ENCODE peak calls at places on chromosomes 1 and 21, in six cellular contexts. One of them, this sample, is unnamed.

GRCh38 chr1:2882968-2883696 is 81.6 kb upstream of the TTC34 start:
- DNase-seq in cardiac muscle cell: no peak
- DNase-seq in tibial artery: no peak
- DNase-seq in NCI-H1092 treated with DMSO at 0.1 percent for 48 hours: no peak
- DNase-seq in NCI-H526 treated with DMSO at 0.1 percent for 48 hours: no peak
- DNase-seq in A673: no peak
- DNase-seq in this sample: no peak

GRCh38 chr1:53073899-53074311 is 11.9 kb downstream of the PODN start:
- DNase-seq in cardiac muscle cell: no peak
- DNase-seq in tibial artery: peak; percentile 64
- DNase-seq in NCI-H1092 treated with DMSO at 0.1 percent for 48 hours: no peak
- DNase-seq in NCI-H526 treated with DMSO at 0.1 percent for 48 hours: no peak
- DNase-seq in A673: no peak
- DNase-seq in this sample: no peak

GRCh38 chr1:110068646-110069301 is 1.7 kb downstream of the ALX3 start:
- DNase-seq in cardiac muscle cell: peak; percentile 32
- DNase-seq in tibial artery: no peak
- DNase-seq in NCI-H1092 treated with DMSO at 0.1 percent for 48 hours: no peak
- DNase-seq in NCI-H526 treated with DMSO at 0.1 percent for 48 hours: no peak
- DNase-seq in A673: no peak
- DNase-seq in this sample: no peak

GRCh38 chr1:178344513-178345077 is 152.2 kb downstream of the CLEC20A start:
- DNase-seq in cardiac muscle cell: peak; percentile 69
- DNase-seq in tibial artery: no peak
- DNase-seq in NCI-H1092 treated with DMSO at 0.1 percent for 48 hours: no peak
- DNase-seq in NCI-H526 treated with DMSO at 0.1 percent for 48 hours: no peak
- DNase-seq in A673: peak; percentile 45
- DNase-seq in this sample: peak; percentile 93

GRCh38 chr1:246591047-246591446 is 24.8 kb downstream of the CNST start:
- DNase-seq in cardiac muscle cell: no peak
- DNase-seq in tibial artery: no peak
- DNase-seq in NCI-H1092 treated with DMSO at 0.1 percent for 48 hours: no peak
- DNase-seq in NCI-H526 treated with DMSO at 0.1 percent for 48 hours: no peak
- DNase-seq in A673: no peak
- DNase-seq in this sample: no peak

GRCh38 chr1:238914346-238914745 is 472.0 kb upstream of the CHRM3 start:
- DNase-seq in cardiac muscle cell: no peak
- DNase-seq in tibial artery: no peak
- DNase-seq in NCI-H1092 treated with DMSO at 0.1 percent for 48 hours: no peak
- DNase-seq in NCI-H526 treated with DMSO at 0.1 percent for 48 hours: no peak
- DNase-seq in A673: no peak
- DNase-seq in this sample: no peak

GRCh38 chr1:196115641-196116040 is 492.6 kb downstream of the KCNT2 start:
- DNase-seq in cardiac muscle cell: peak; percentile 40
- DNase-seq in tibial artery: peak; percentile 85
- DNase-seq in NCI-H1092 treated with DMSO at 0.1 percent for 48 hours: no peak
- DNase-seq in NCI-H526 treated with DMSO at 0.1 percent for 48 hours: no peak
- DNase-seq in A673: peak; percentile 3
- DNase-seq in this sample: peak; percentile 91

GRCh38 chr1:119327436-119328155 is 41.0 kb upstream of the HAO2 start:
- DNase-seq in cardiac muscle cell: peak; percentile 64
- DNase-seq in tibial artery: no peak
- DNase-seq in NCI-H1092 treated with DMSO at 0.1 percent for 48 hours: peak; percentile 62
- DNase-seq in NCI-H526 treated with DMSO at 0.1 percent for 48 hours: peak; percentile 82
- DNase-seq in A673: peak; percentile 17
- DNase-seq in this sample: peak; percentile 18

GRCh38 chr1:174743654-174744561 is 255.8 kb upstream of the CACYBP start:
- DNase-seq in cardiac muscle cell: peak; percentile 53
- DNase-seq in tibial artery: no peak
- DNase-seq in NCI-H1092 treated with DMSO at 0.1 percent for 48 hours: peak; percentile 72
- DNase-seq in NCI-H526 treated with DMSO at 0.1 percent for 48 hours: peak; percentile 72
- DNase-seq in A673: peak; percentile 60
- DNase-seq in this sample: peak; percentile 38

GRCh38 chr21:33578959-33579542 is 9.4 kb downstream of the DONSON start:
- DNase-seq in cardiac muscle cell: no peak
- DNase-seq in tibial artery: no peak
- DNase-seq in NCI-H1092 treated with DMSO at 0.1 percent for 48 hours: no peak
- DNase-seq in NCI-H526 treated with DMSO at 0.1 percent for 48 hours: no peak
- DNase-seq in A673: no peak
- DNase-seq in this sample: peak; percentile 38

GRCh38 chr1:221165331-221166161 is 286.3 kb downstream of the HLX start:
- DNase-seq in cardiac muscle cell: no peak
- DNase-seq in tibial artery: no peak
- DNase-seq in NCI-H1092 treated with DMSO at 0.1 percent for 48 hours: no peak
- DNase-seq in NCI-H526 treated with DMSO at 0.1 percent for 48 hours: no peak
- DNase-seq in A673: no peak
- DNase-seq in this sample: no peak

GRCh38 chr1:202586018-202586821 is 124.0 kb downstream of the SYT2 start:
- DNase-seq in cardiac muscle cell: no peak
- DNase-seq in tibial artery: peak; percentile 75
- DNase-seq in NCI-H1092 treated with DMSO at 0.1 percent for 48 hours: peak; percentile 2
- DNase-seq in NCI-H526 treated with DMSO at 0.1 percent for 48 hours: no peak
- DNase-seq in A673: peak; percentile 64
- DNase-seq in this sample: peak; percentile 61

GRCh38 chr1:228697209-228698016 is 37.9 kb upstream of the RHOU start:
- DNase-seq in cardiac muscle cell: peak; percentile 13
- DNase-seq in tibial artery: peak; percentile 83
- DNase-seq in NCI-H1092 treated with DMSO at 0.1 percent for 48 hours: peak; percentile 10
- DNase-seq in NCI-H526 treated with DMSO at 0.1 percent for 48 hours: no peak
- DNase-seq in A673: peak; percentile 21
- DNase-seq in this sample: peak; percentile 84

GRCh38 chr1:93738075-93738622 is 56.5 kb upstream of the BCAR3 start:
- DNase-seq in cardiac muscle cell: no peak
- DNase-seq in tibial artery: no peak
- DNase-seq in NCI-H1092 treated with DMSO at 0.1 percent for 48 hours: no peak
- DNase-seq in NCI-H526 treated with DMSO at 0.1 percent for 48 hours: no peak
- DNase-seq in A673: no peak
- DNase-seq in this sample: peak; percentile 64

GRCh38 chr1:204445860-204446412 is 34.3 kb upstream of the PPP1R15B start:
- DNase-seq in cardiac muscle cell: peak; percentile 10
- DNase-seq in tibial artery: no peak
- DNase-seq in NCI-H1092 treated with DMSO at 0.1 percent for 48 hours: no peak
- DNase-seq in NCI-H526 treated with DMSO at 0.1 percent for 48 hours: no peak
- DNase-seq in A673: peak; percentile 56
- DNase-seq in this sample: peak; percentile 19

GRCh38 chr1:148263128-148263905 is 111.2 kb upstream of the NBPF11 start:
- DNase-seq in cardiac muscle cell: peak; percentile 86
- DNase-seq in tibial artery: peak; percentile 65
- DNase-seq in NCI-H1092 treated with DMSO at 0.1 percent for 48 hours: peak; percentile 19
- DNase-seq in NCI-H526 treated with DMSO at 0.1 percent for 48 hours: peak; percentile 98
- DNase-seq in A673: peak; percentile 79
- DNase-seq in this sample: peak; percentile 84

GRCh38 chr1:2589331-2590232 is 3.0 kb downstream of the PRXL2B start:
- DNase-seq in cardiac muscle cell: no peak
- DNase-seq in tibial artery: no peak
- DNase-seq in NCI-H1092 treated with DMSO at 0.1 percent for 48 hours: no peak
- DNase-seq in NCI-H526 treated with DMSO at 0.1 percent for 48 hours: no peak
- DNase-seq in A673: no peak
- DNase-seq in this sample: no peak

GRCh38 chr1:32180186-32181060 is 948 bp downstream of the TXLNA start:
- DNase-seq in cardiac muscle cell: peak; percentile 50
- DNase-seq in tibial artery: peak; percentile 79
- DNase-seq in NCI-H1092 treated with DMSO at 0.1 percent for 48 hours: peak; percentile 44
- DNase-seq in NCI-H526 treated with DMSO at 0.1 percent for 48 hours: no peak
- DNase-seq in A673: peak; percentile 54
- DNase-seq in this sample: peak; percentile 50

GRCh38 chr1:180262628-180263488 is 32.8 kb downstream of the LHX4 start:
- DNase-seq in cardiac muscle cell: no peak
- DNase-seq in tibial artery: no peak
- DNase-seq in NCI-H1092 treated with DMSO at 0.1 percent for 48 hours: peak; percentile 43
- DNase-seq in NCI-H526 treated with DMSO at 0.1 percent for 48 hours: no peak
- DNase-seq in A673: peak; percentile 17
- DNase-seq in this sample: peak; percentile 32

GRCh38 chr1:76140227-76140626 is 65.7 kb downstream of the ST6GALNAC3 start:
- DNase-seq in cardiac muscle cell: no peak
- DNase-seq in tibial artery: no peak
- DNase-seq in NCI-H1092 treated with DMSO at 0.1 percent for 48 hours: no peak
- DNase-seq in NCI-H526 treated with DMSO at 0.1 percent for 48 hours: no peak
- DNase-seq in A673: no peak
- DNase-seq in this sample: no peak

GRCh38 chr1:157089789-157090188 is 9.8 kb downstream of the ETV3L start:
- DNase-seq in cardiac muscle cell: no peak
- DNase-seq in tibial artery: peak; percentile 48
- DNase-seq in NCI-H1092 treated with DMSO at 0.1 percent for 48 hours: no peak
- DNase-seq in NCI-H526 treated with DMSO at 0.1 percent for 48 hours: no peak
- DNase-seq in A673: no peak
- DNase-seq in this sample: no peak

GRCh38 chr1:22190251-22190650 is 47.4 kb upstream of the WNT4 start:
- DNase-seq in cardiac muscle cell: no peak
- DNase-seq in tibial artery: no peak
- DNase-seq in NCI-H1092 treated with DMSO at 0.1 percent for 48 hours: no peak
- DNase-seq in NCI-H526 treated with DMSO at 0.1 percent for 48 hours: no peak
- DNase-seq in A673: no peak
- DNase-seq in this sample: no peak

GRCh38 chr21:38380391-38381137 is 117.7 kb downstream of the ERG start:
- DNase-seq in cardiac muscle cell: no peak
- DNase-seq in tibial artery: no peak
- DNase-seq in NCI-H1092 treated with DMSO at 0.1 percent for 48 hours: no peak
- DNase-seq in NCI-H526 treated with DMSO at 0.1 percent for 48 hours: no peak
- DNase-seq in A673: peak; percentile 18
- DNase-seq in this sample: peak; percentile 25

GRCh38 chr1:20279507-20279906 is 11.2 kb upstream of the VWA5B1 start:
- DNase-seq in cardiac muscle cell: no peak
- DNase-seq in tibial artery: no peak
- DNase-seq in NCI-H1092 treated with DMSO at 0.1 percent for 48 hours: no peak
- DNase-seq in NCI-H526 treated with DMSO at 0.1 percent for 48 hours: no peak
- DNase-seq in A673: no peak
- DNase-seq in this sample: peak; percentile 89

GRCh38 chr1:79478160-79478559 is 471.6 kb upstream of the ADGRL4 start:
- DNase-seq in cardiac muscle cell: no peak
- DNase-seq in tibial artery: no peak
- DNase-seq in NCI-H1092 treated with DMSO at 0.1 percent for 48 hours: no peak
- DNase-seq in NCI-H526 treated with DMSO at 0.1 percent for 48 hours: no peak
- DNase-seq in A673: no peak
- DNase-seq in this sample: no peak

GRCh38 chr1:20603473-20604464 is 14.9 kb downstream of the CDA start:
- DNase-seq in cardiac muscle cell: no peak
- DNase-seq in tibial artery: no peak
- DNase-seq in NCI-H1092 treated with DMSO at 0.1 percent for 48 hours: no peak
- DNase-seq in NCI-H526 treated with DMSO at 0.1 percent for 48 hours: no peak
- DNase-seq in A673: no peak
- DNase-seq in this sample: peak; percentile 60

GRCh38 chr1:110674337-110675059 is at the start of gene KCNA3:
- DNase-seq in cardiac muscle cell: peak; percentile 65
- DNase-seq in tibial artery: peak; percentile 54
- DNase-seq in NCI-H1092 treated with DMSO at 0.1 percent for 48 hours: peak; percentile 62
- DNase-seq in NCI-H526 treated with DMSO at 0.1 percent for 48 hours: peak; percentile 40
- DNase-seq in A673: peak; percentile 54
- DNase-seq in this sample: no peak

GRCh38 chr1:224114787-224115175 is 870 bp downstream of the FBXO28 start:
- DNase-seq in cardiac muscle cell: no peak
- DNase-seq in tibial artery: no peak
- DNase-seq in NCI-H1092 treated with DMSO at 0.1 percent for 48 hours: no peak
- DNase-seq in NCI-H526 treated with DMSO at 0.1 percent for 48 hours: no peak
- DNase-seq in A673: no peak
- DNase-seq in this sample: peak; percentile 3

GRCh38 chr1:28466226-28466778 is 39.5 kb upstream of the RCC1 start:
- DNase-seq in cardiac muscle cell: no peak
- DNase-seq in tibial artery: peak; percentile 31
- DNase-seq in NCI-H1092 treated with DMSO at 0.1 percent for 48 hours: no peak
- DNase-seq in NCI-H526 treated with DMSO at 0.1 percent for 48 hours: no peak
- DNase-seq in A673: no peak
- DNase-seq in this sample: no peak

GRCh38 chr1:83901547-83902155 is 97.3 kb downstream of the TTLL7 start:
- DNase-seq in cardiac muscle cell: no peak
- DNase-seq in tibial artery: no peak
- DNase-seq in NCI-H1092 treated with DMSO at 0.1 percent for 48 hours: no peak
- DNase-seq in NCI-H526 treated with DMSO at 0.1 percent for 48 hours: no peak
- DNase-seq in A673: peak; percentile 22
- DNase-seq in this sample: peak; percentile 88

GRCh38 chr1:81314497-81314896 is 486.2 kb upstream of the ADGRL2 start:
- DNase-seq in cardiac muscle cell: no peak
- DNase-seq in tibial artery: no peak
- DNase-seq in NCI-H1092 treated with DMSO at 0.1 percent for 48 hours: no peak
- DNase-seq in NCI-H526 treated with DMSO at 0.1 percent for 48 hours: no peak
- DNase-seq in A673: peak; percentile 58
- DNase-seq in this sample: peak; percentile 6

GRCh38 chr1:61132176-61133047 is 50.1 kb downstream of the NFIA start:
- DNase-seq in cardiac muscle cell: no peak
- DNase-seq in tibial artery: no peak
- DNase-seq in NCI-H1092 treated with DMSO at 0.1 percent for 48 hours: no peak
- DNase-seq in NCI-H526 treated with DMSO at 0.1 percent for 48 hours: no peak
- DNase-seq in A673: peak; percentile 93
- DNase-seq in this sample: peak; percentile 50

GRCh38 chr1:226702957-226703831 is 35.9 kb downstream of the ITPKB start:
- DNase-seq in cardiac muscle cell: peak; percentile 67
- DNase-seq in tibial artery: peak; percentile 85
- DNase-seq in NCI-H1092 treated with DMSO at 0.1 percent for 48 hours: peak; percentile 87
- DNase-seq in NCI-H526 treated with DMSO at 0.1 percent for 48 hours: no peak
- DNase-seq in A673: peak; percentile 90
- DNase-seq in this sample: peak; percentile 80

GRCh38 chr21:39546522-39546921 is 66.2 kb upstream of the B3GALT5 start:
- DNase-seq in cardiac muscle cell: no peak
- DNase-seq in tibial artery: no peak
- DNase-seq in NCI-H1092 treated with DMSO at 0.1 percent for 48 hours: no peak
- DNase-seq in NCI-H526 treated with DMSO at 0.1 percent for 48 hours: no peak
- DNase-seq in A673: no peak
- DNase-seq in this sample: no peak